ENCODE peak calls at places on chromosomes 2 and 18, in ten cellular contexts. One of them, this sample, is unnamed.

GRCh38 chr2:42867093-42868065 is 75.0 kb upstream of the HAAO start:
- DNase-seq in HAP-1: no peak
- DNase-seq in iris pigment epithelial cell: no peak
- DNase-seq in stimulated activated CD4-positive, alpha-beta T cell treated with anti-CD3 and anti-CD28 coated beads, Interleukin-4, amount 100 ng/mL, for 24 hours: no peak
- DNase-seq in NCI-H2171 treated with DMSO at 0.1 percent for 48 hours: no peak
- DNase-seq in NCI-H748 treated with DMSO at 0.1 percent for 48 hours: no peak
- DNase-seq in GM04504: no peak
- DNase-seq in AG08395: no peak
- DNase-seq in DMS153: no peak
- DNase-seq in fibroblast of the aortic adventitia: peak; percentile 56
- DNase-seq in this sample: no peak

GRCh38 chr2:199405241-199405640 is 52.5 kb downstream of the SATB2 start:
- DNase-seq in fibroblast of the aortic adventitia: peak; percentile 41
- DNase-seq in AG08395: peak; percentile 2
- DNase-seq in HAP-1: peak; percentile 18
- DNase-seq in DMS153: no peak
- DNase-seq in NCI-H2171 treated with DMSO at 0.1 percent for 48 hours: no peak
- DNase-seq in NCI-H748 treated with DMSO at 0.1 percent for 48 hours: no peak
- DNase-seq in GM04504: no peak
- DNase-seq in iris pigment epithelial cell: peak; percentile 8
- DNase-seq in stimulated activated CD4-positive, alpha-beta T cell treated with anti-CD3 and anti-CD28 coated beads, Interleukin-4, amount 100 ng/mL, for 24 hours: no peak
- DNase-seq in this sample: peak; percentile 23

GRCh38 chr2:201127570-201127969 is 11.6 kb downstream of the CFLAR start:
- DNase-seq in iris pigment epithelial cell: peak; percentile 71
- DNase-seq in DMS153: no peak
- DNase-seq in stimulated activated CD4-positive, alpha-beta T cell treated with anti-CD3 and anti-CD28 coated beads, Interleukin-4, amount 100 ng/mL, for 24 hours: peak; percentile 75
- DNase-seq in HAP-1: no peak
- DNase-seq in AG08395: peak; percentile 80
- DNase-seq in fibroblast of the aortic adventitia: peak; percentile 78
- DNase-seq in NCI-H748 treated with DMSO at 0.1 percent for 48 hours: no peak
- DNase-seq in GM04504: peak; percentile 65
- DNase-seq in NCI-H2171 treated with DMSO at 0.1 percent for 48 hours: peak; percentile 88
- DNase-seq in this sample: no peak

GRCh38 chr2:225004531-225004930 is 37.7 kb downstream of the DOCK10 start:
- DNase-seq in fibroblast of the aortic adventitia: peak; percentile 71
- DNase-seq in HAP-1: no peak
- DNase-seq in GM04504: no peak
- DNase-seq in AG08395: no peak
- DNase-seq in NCI-H748 treated with DMSO at 0.1 percent for 48 hours: no peak
- DNase-seq in NCI-H2171 treated with DMSO at 0.1 percent for 48 hours: peak; percentile 12
- DNase-seq in iris pigment epithelial cell: peak; percentile 69
- DNase-seq in stimulated activated CD4-positive, alpha-beta T cell treated with anti-CD3 and anti-CD28 coated beads, Interleukin-4, amount 100 ng/mL, for 24 hours: no peak
- DNase-seq in DMS153: no peak
- DNase-seq in this sample: no peak

GRCh38 chr2:70561893-70562292 is 8.3 kb upstream of the TGFA start:
- DNase-seq in HAP-1: no peak
- DNase-seq in fibroblast of the aortic adventitia: no peak
- DNase-seq in stimulated activated CD4-positive, alpha-beta T cell treated with anti-CD3 and anti-CD28 coated beads, Interleukin-4, amount 100 ng/mL, for 24 hours: no peak
- DNase-seq in NCI-H748 treated with DMSO at 0.1 percent for 48 hours: no peak
- DNase-seq in iris pigment epithelial cell: peak; percentile 7
- DNase-seq in AG08395: peak; percentile 29
- DNase-seq in DMS153: no peak
- DNase-seq in NCI-H2171 treated with DMSO at 0.1 percent for 48 hours: no peak
- DNase-seq in GM04504: no peak
- DNase-seq in this sample: no peak

GRCh38 chr2:175195012-175195411 is 13.5 kb upstream of the ATP5MC3 start:
- DNase-seq in iris pigment epithelial cell: no peak
- DNase-seq in DMS153: no peak
- DNase-seq in HAP-1: no peak
- DNase-seq in AG08395: no peak
- DNase-seq in NCI-H2171 treated with DMSO at 0.1 percent for 48 hours: no peak
- DNase-seq in GM04504: no peak
- DNase-seq in stimulated activated CD4-positive, alpha-beta T cell treated with anti-CD3 and anti-CD28 coated beads, Interleukin-4, amount 100 ng/mL, for 24 hours: no peak
- DNase-seq in NCI-H748 treated with DMSO at 0.1 percent for 48 hours: no peak
- DNase-seq in fibroblast of the aortic adventitia: no peak
- DNase-seq in this sample: no peak

GRCh38 chr18:22667616-22668422 is 250.1 kb upstream of the CTAGE1 start:
- DNase-seq in fibroblast of the aortic adventitia: peak; percentile 99
- DNase-seq in NCI-H748 treated with DMSO at 0.1 percent for 48 hours: no peak
- DNase-seq in NCI-H2171 treated with DMSO at 0.1 percent for 48 hours: no peak
- DNase-seq in AG08395: peak; percentile 43
- DNase-seq in HAP-1: no peak
- DNase-seq in DMS153: no peak
- DNase-seq in iris pigment epithelial cell: peak; percentile 99
- DNase-seq in stimulated activated CD4-positive, alpha-beta T cell treated with anti-CD3 and anti-CD28 coated beads, Interleukin-4, amount 100 ng/mL, for 24 hours: no peak
- DNase-seq in GM04504: no peak
- DNase-seq in this sample: no peak

GRCh38 chr2:170408461-170409163 is 230.7 kb downstream of the MYO3B start:
- DNase-seq in GM04504: no peak
- DNase-seq in NCI-H748 treated with DMSO at 0.1 percent for 48 hours: no peak
- DNase-seq in stimulated activated CD4-positive, alpha-beta T cell treated with anti-CD3 and anti-CD28 coated beads, Interleukin-4, amount 100 ng/mL, for 24 hours: no peak
- DNase-seq in DMS153: no peak
- DNase-seq in NCI-H2171 treated with DMSO at 0.1 percent for 48 hours: no peak
- DNase-seq in iris pigment epithelial cell: no peak
- DNase-seq in fibroblast of the aortic adventitia: no peak
- DNase-seq in HAP-1: no peak
- DNase-seq in AG08395: no peak
- DNase-seq in this sample: peak; percentile 5

GRCh38 chr2:158936978-158937377 is 31.5 kb upstream of the TANC1 start:
- DNase-seq in AG08395: peak; percentile 85
- DNase-seq in NCI-H748 treated with DMSO at 0.1 percent for 48 hours: no peak
- DNase-seq in stimulated activated CD4-positive, alpha-beta T cell treated with anti-CD3 and anti-CD28 coated beads, Interleukin-4, amount 100 ng/mL, for 24 hours: no peak
- DNase-seq in HAP-1: no peak
- DNase-seq in fibroblast of the aortic adventitia: peak; percentile 90
- DNase-seq in DMS153: peak; percentile 20
- DNase-seq in NCI-H2171 treated with DMSO at 0.1 percent for 48 hours: no peak
- DNase-seq in iris pigment epithelial cell: peak; percentile 92
- DNase-seq in GM04504: peak; percentile 84
- DNase-seq in this sample: no peak

GRCh38 chr18:64678048-64678447 is 529.2 kb upstream of the LINC00305 start:
- DNase-seq in AG08395: no peak
- DNase-seq in iris pigment epithelial cell: no peak
- DNase-seq in NCI-H2171 treated with DMSO at 0.1 percent for 48 hours: no peak
- DNase-seq in DMS153: no peak
- DNase-seq in stimulated activated CD4-positive, alpha-beta T cell treated with anti-CD3 and anti-CD28 coated beads, Interleukin-4, amount 100 ng/mL, for 24 hours: no peak
- DNase-seq in GM04504: no peak
- DNase-seq in HAP-1: no peak
- DNase-seq in NCI-H748 treated with DMSO at 0.1 percent for 48 hours: no peak
- DNase-seq in fibroblast of the aortic adventitia: no peak
- DNase-seq in this sample: no peak

GRCh38 chr2:217064234-217065103 is 204.6 kb upstream of the TNP1 start:
- DNase-seq in iris pigment epithelial cell: peak; percentile 93
- DNase-seq in NCI-H2171 treated with DMSO at 0.1 percent for 48 hours: no peak
- DNase-seq in AG08395: no peak
- DNase-seq in NCI-H748 treated with DMSO at 0.1 percent for 48 hours: no peak
- DNase-seq in fibroblast of the aortic adventitia: peak; percentile 41
- DNase-seq in stimulated activated CD4-positive, alpha-beta T cell treated with anti-CD3 and anti-CD28 coated beads, Interleukin-4, amount 100 ng/mL, for 24 hours: no peak
- DNase-seq in GM04504: peak; percentile 37
- DNase-seq in HAP-1: no peak
- DNase-seq in DMS153: no peak
- DNase-seq in this sample: peak; percentile 55

GRCh38 chr2:225660262-225661091 is 261.0 kb downstream of the NYAP2 start:
- DNase-seq in HAP-1: peak; percentile 82
- DNase-seq in DMS153: peak; percentile 51
- DNase-seq in GM04504: peak; percentile 43
- DNase-seq in fibroblast of the aortic adventitia: peak; percentile 78
- DNase-seq in AG08395: peak; percentile 83
- DNase-seq in NCI-H748 treated with DMSO at 0.1 percent for 48 hours: peak; percentile 84
- DNase-seq in NCI-H2171 treated with DMSO at 0.1 percent for 48 hours: peak; percentile 48
- DNase-seq in iris pigment epithelial cell: peak; percentile 57
- DNase-seq in stimulated activated CD4-positive, alpha-beta T cell treated with anti-CD3 and anti-CD28 coated beads, Interleukin-4, amount 100 ng/mL, for 24 hours: peak; percentile 81
- DNase-seq in this sample: peak; percentile 51

GRCh38 chr2:165193178-165193777 is 10.6 kb downstream of the SCN3A start:
- DNase-seq in stimulated activated CD4-positive, alpha-beta T cell treated with anti-CD3 and anti-CD28 coated beads, Interleukin-4, amount 100 ng/mL, for 24 hours: no peak
- DNase-seq in fibroblast of the aortic adventitia: no peak
- DNase-seq in GM04504: no peak
- DNase-seq in NCI-H748 treated with DMSO at 0.1 percent for 48 hours: peak; percentile 83
- DNase-seq in iris pigment epithelial cell: no peak
- DNase-seq in AG08395: no peak
- DNase-seq in HAP-1: no peak
- DNase-seq in NCI-H2171 treated with DMSO at 0.1 percent for 48 hours: no peak
- DNase-seq in DMS153: peak; percentile 96
- DNase-seq in this sample: no peak

GRCh38 chr2:220334210-220334609 is 706.8 kb downstream of the SLC4A3 start:
- DNase-seq in DMS153: no peak
- DNase-seq in iris pigment epithelial cell: peak; percentile 13
- DNase-seq in AG08395: no peak
- DNase-seq in stimulated activated CD4-positive, alpha-beta T cell treated with anti-CD3 and anti-CD28 coated beads, Interleukin-4, amount 100 ng/mL, for 24 hours: no peak
- DNase-seq in HAP-1: no peak
- DNase-seq in GM04504: no peak
- DNase-seq in NCI-H748 treated with DMSO at 0.1 percent for 48 hours: no peak
- DNase-seq in NCI-H2171 treated with DMSO at 0.1 percent for 48 hours: no peak
- DNase-seq in fibroblast of the aortic adventitia: peak; percentile 6
- DNase-seq in this sample: no peak

GRCh38 chr2:108926561-108927380 is 62.2 kb downstream of the EDAR start:
- DNase-seq in stimulated activated CD4-positive, alpha-beta T cell treated with anti-CD3 and anti-CD28 coated beads, Interleukin-4, amount 100 ng/mL, for 24 hours: no peak
- DNase-seq in GM04504: no peak
- DNase-seq in NCI-H2171 treated with DMSO at 0.1 percent for 48 hours: no peak
- DNase-seq in AG08395: no peak
- DNase-seq in fibroblast of the aortic adventitia: no peak
- DNase-seq in iris pigment epithelial cell: no peak
- DNase-seq in HAP-1: no peak
- DNase-seq in NCI-H748 treated with DMSO at 0.1 percent for 48 hours: no peak
- DNase-seq in DMS153: no peak
- DNase-seq in this sample: no peak

GRCh38 chr18:23862071-23862470 is 152.5 kb upstream of the TTC39C start:
- DNase-seq in stimulated activated CD4-positive, alpha-beta T cell treated with anti-CD3 and anti-CD28 coated beads, Interleukin-4, amount 100 ng/mL, for 24 hours: no peak
- DNase-seq in NCI-H2171 treated with DMSO at 0.1 percent for 48 hours: no peak
- DNase-seq in fibroblast of the aortic adventitia: peak; percentile 72
- DNase-seq in GM04504: peak; percentile 86
- DNase-seq in HAP-1: peak; percentile 33
- DNase-seq in AG08395: peak; percentile 92
- DNase-seq in DMS153: no peak
- DNase-seq in NCI-H748 treated with DMSO at 0.1 percent for 48 hours: no peak
- DNase-seq in iris pigment epithelial cell: peak; percentile 89
- DNase-seq in this sample: no peak

GRCh38 chr2:69386376-69386775 is 651 bp downstream of the GFPT1 start:
- DNase-seq in AG08395: no peak
- DNase-seq in iris pigment epithelial cell: no peak
- DNase-seq in HAP-1: no peak
- DNase-seq in NCI-H2171 treated with DMSO at 0.1 percent for 48 hours: peak; percentile 27
- DNase-seq in GM04504: no peak
- DNase-seq in NCI-H748 treated with DMSO at 0.1 percent for 48 hours: no peak
- DNase-seq in stimulated activated CD4-positive, alpha-beta T cell treated with anti-CD3 and anti-CD28 coated beads, Interleukin-4, amount 100 ng/mL, for 24 hours: no peak
- DNase-seq in DMS153: no peak
- DNase-seq in fibroblast of the aortic adventitia: no peak
- DNase-seq in this sample: no peak

GRCh38 chr2:65919579-65920188 is 487.3 kb upstream of the SPRED2 start:
- DNase-seq in stimulated activated CD4-positive, alpha-beta T cell treated with anti-CD3 and anti-CD28 coated beads, Interleukin-4, amount 100 ng/mL, for 24 hours: no peak
- DNase-seq in GM04504: no peak
- DNase-seq in HAP-1: no peak
- DNase-seq in AG08395: no peak
- DNase-seq in iris pigment epithelial cell: no peak
- DNase-seq in DMS153: no peak
- DNase-seq in NCI-H2171 treated with DMSO at 0.1 percent for 48 hours: no peak
- DNase-seq in fibroblast of the aortic adventitia: no peak
- DNase-seq in NCI-H748 treated with DMSO at 0.1 percent for 48 hours: no peak
- DNase-seq in this sample: no peak

GRCh38 chr2:11850082-11850481 is 103.7 kb downstream of the LPIN1 start:
- DNase-seq in NCI-H2171 treated with DMSO at 0.1 percent for 48 hours: no peak
- DNase-seq in stimulated activated CD4-positive, alpha-beta T cell treated with anti-CD3 and anti-CD28 coated beads, Interleukin-4, amount 100 ng/mL, for 24 hours: no peak
- DNase-seq in AG08395: no peak
- DNase-seq in NCI-H748 treated with DMSO at 0.1 percent for 48 hours: no peak
- DNase-seq in iris pigment epithelial cell: no peak
- DNase-seq in HAP-1: no peak
- DNase-seq in DMS153: no peak
- DNase-seq in fibroblast of the aortic adventitia: no peak
- DNase-seq in GM04504: no peak
- DNase-seq in this sample: no peak

GRCh38 chr18:61662726-61663125 is 230.1 kb downstream of the RNF152 start:
- DNase-seq in GM04504: no peak
- DNase-seq in AG08395: no peak
- DNase-seq in HAP-1: peak; percentile 10
- DNase-seq in iris pigment epithelial cell: no peak
- DNase-seq in DMS153: no peak
- DNase-seq in fibroblast of the aortic adventitia: no peak
- DNase-seq in NCI-H2171 treated with DMSO at 0.1 percent for 48 hours: no peak
- DNase-seq in stimulated activated CD4-positive, alpha-beta T cell treated with anti-CD3 and anti-CD28 coated beads, Interleukin-4, amount 100 ng/mL, for 24 hours: no peak
- DNase-seq in NCI-H748 treated with DMSO at 0.1 percent for 48 hours: no peak
- DNase-seq in this sample: no peak

GRCh38 chr2:151973901-151974199 is 125.0 kb downstream of the CACNB4 start:
- DNase-seq in AG08395: peak; percentile 10
- DNase-seq in stimulated activated CD4-positive, alpha-beta T cell treated with anti-CD3 and anti-CD28 coated beads, Interleukin-4, amount 100 ng/mL, for 24 hours: no peak
- DNase-seq in iris pigment epithelial cell: peak; percentile 34
- DNase-seq in fibroblast of the aortic adventitia: peak; percentile 15
- DNase-seq in NCI-H748 treated with DMSO at 0.1 percent for 48 hours: peak; percentile 21
- DNase-seq in HAP-1: peak; percentile 68
- DNase-seq in GM04504: no peak
- DNase-seq in NCI-H2171 treated with DMSO at 0.1 percent for 48 hours: peak; percentile 86
- DNase-seq in DMS153: peak; percentile 79
- DNase-seq in this sample: no peak

GRCh38 chr18:35578481-35578880 is 3.1 kb upstream of the GALNT1 start:
- DNase-seq in AG08395: no peak
- DNase-seq in DMS153: no peak
- DNase-seq in GM04504: no peak
- DNase-seq in iris pigment epithelial cell: no peak
- DNase-seq in stimulated activated CD4-positive, alpha-beta T cell treated with anti-CD3 and anti-CD28 coated beads, Interleukin-4, amount 100 ng/mL, for 24 hours: no peak
- DNase-seq in NCI-H2171 treated with DMSO at 0.1 percent for 48 hours: no peak
- DNase-seq in fibroblast of the aortic adventitia: peak; percentile 36
- DNase-seq in NCI-H748 treated with DMSO at 0.1 percent for 48 hours: no peak
- DNase-seq in HAP-1: no peak
- DNase-seq in this sample: no peak

GRCh38 chr18:35469696-35470095 is 28.1 kb downstream of the INO80C start:
- DNase-seq in NCI-H2171 treated with DMSO at 0.1 percent for 48 hours: no peak
- DNase-seq in NCI-H748 treated with DMSO at 0.1 percent for 48 hours: no peak
- DNase-seq in AG08395: no peak
- DNase-seq in fibroblast of the aortic adventitia: no peak
- DNase-seq in stimulated activated CD4-positive, alpha-beta T cell treated with anti-CD3 and anti-CD28 coated beads, Interleukin-4, amount 100 ng/mL, for 24 hours: no peak
- DNase-seq in GM04504: no peak
- DNase-seq in DMS153: no peak
- DNase-seq in HAP-1: no peak
- DNase-seq in iris pigment epithelial cell: no peak
- DNase-seq in this sample: no peak

GRCh38 chr2:105378921-105379383 is 19.9 kb downstream of the FHL2 start:
- DNase-seq in fibroblast of the aortic adventitia: peak; percentile 70
- DNase-seq in iris pigment epithelial cell: no peak
- DNase-seq in HAP-1: no peak
- DNase-seq in AG08395: no peak
- DNase-seq in NCI-H748 treated with DMSO at 0.1 percent for 48 hours: no peak
- DNase-seq in stimulated activated CD4-positive, alpha-beta T cell treated with anti-CD3 and anti-CD28 coated beads, Interleukin-4, amount 100 ng/mL, for 24 hours: no peak
- DNase-seq in GM04504: no peak
- DNase-seq in DMS153: no peak
- DNase-seq in NCI-H2171 treated with DMSO at 0.1 percent for 48 hours: no peak
- DNase-seq in this sample: no peak

This sample was measured in NT2/D1.